ENCODE peak calls at places on chromosome 10, in ten cellular contexts. L is GM23248, T is IMR-90, H is mammary epithelial cell, S is A549, D is astrocyte, P is neuronal stem cell, R is PC-9, N is HCT116, K is OCI-LY7. A is an unnamed sample.

GRCh38 chr10:86979977-86980448 is 11.7 kb downstream of the ADIRF start:
- DNase-seq in L (peak), T (no peak), H (no peak), S (no peak), D (no peak), P (no peak), R (no peak), N (no peak), K (no peak), A (no peak)

GRCh38 chr10:32077896-32078295 is 21.7 kb upstream of the KIF5B start:
- DNase-seq in L (peak), T (peak), H (peak), S (no peak), D (peak), P (no peak), R (peak), N (no peak), K (no peak), A (no peak)

GRCh38 chr10:13707156-13707881 is 120.6 kb downstream of the PRPF18 start:
- DNase-seq in L (peak), T (peak), H (peak), S (peak), D (peak), P (peak), R (peak), N (no peak), K (no peak), A (no peak)

GRCh38 chr10:133399123-133399601 is 5.2 kb downstream of the MTG1 start:
- DNase-seq in L (no peak), T (no peak), H (no peak), S (no peak), D (no peak), P (no peak), R (no peak), N (no peak), K (no peak), A (no peak)

GRCh38 chr10:29840516-29841276 is 205.9 kb upstream of the SVIL start:
- DNase-seq in L (no peak), T (no peak), H (peak), S (no peak), D (no peak), P (no peak), R (no peak), N (no peak), K (no peak), A (no peak)

GRCh38 chr10:100828744-100829102 is 83.3 kb downstream of the PAX2 start:
- DNase-seq in L (peak), T (no peak), H (no peak), S (peak), D (no peak), P (no peak), R (no peak), N (no peak), K (peak), A (no peak)

GRCh38 chr10:36880898-36881297 is 244.5 kb upstream of the ANKRD30A start:
- DNase-seq in L (peak), T (peak), H (peak), S (peak), D (no peak), P (no peak), R (no peak), N (no peak), K (peak), A (no peak)

GRCh38 chr10:88330174-88330573 is 252.9 kb downstream of the RNLS start:
- DNase-seq in L (no peak), T (no peak), H (no peak), S (no peak), D (no peak), P (no peak), R (no peak), N (no peak), K (no peak), A (no peak)

GRCh38 chr10:77497748-77498147 is 139.9 kb downstream of the KCNMA1 start:
- DNase-seq in L (no peak), T (no peak), H (no peak), S (no peak), D (no peak), P (no peak), R (no peak), N (no peak), K (no peak), A (no peak)

GRCh38 chr10:1654811-1655356 is 82.4 kb downstream of the ADARB2 start:
- DNase-seq in L (no peak), T (no peak), H (no peak), S (no peak), D (no peak), P (no peak), R (no peak), N (no peak), K (no peak), A (no peak)

GRCh38 chr10:121926669-121927360 is 1.0 kb downstream of the ATE1 start:
- DNase-seq in L (peak), T (no peak), H (no peak), S (peak), D (peak), P (peak), R (no peak), N (no peak), K (peak), A (no peak)

GRCh38 chr10:110212119-110213006 is 5.0 kb downstream of the MXI1 start:
- DNase-seq in L (peak), T (no peak), H (no peak), S (no peak), D (no peak), P (no peak), R (no peak), N (no peak), K (peak), A (no peak)

GRCh38 chr10:96858706-96859050 is 26.6 kb downstream of the LCOR start:
- DNase-seq in L (no peak), T (no peak), H (no peak), S (no peak), D (no peak), P (no peak), R (no peak), N (no peak), K (no peak), A (no peak)

GRCh38 chr10:101040061-101040460 is 9.0 kb downstream of the SFXN3 start:
- DNase-seq in L (no peak), T (no peak), H (peak), S (no peak), D (no peak), P (no peak), R (no peak), N (no peak), K (no peak), A (no peak)

GRCh38 chr10:90020506-90020905 is 319.1 kb downstream of the KIF20B start:
- DNase-seq in L (no peak), T (no peak), H (no peak), S (no peak), D (no peak), P (no peak), R (no peak), N (no peak), K (no peak), A (no peak)

GRCh38 chr10:73653701-73654100 is 2.1 kb downstream of the SYNPO2L start:
- DNase-seq in L (no peak), T (peak), H (no peak), S (peak), D (no peak), P (no peak), R (peak), N (no peak), K (peak), A (no peak)

GRCh38 chr10:130439796-130440195 is 303.6 kb downstream of the GLRX3 start:
- DNase-seq in L (no peak), T (no peak), H (no peak), S (no peak), D (no peak), P (no peak), R (no peak), N (no peak), K (no peak), A (no peak)

GRCh38 chr10:91779011-91779605 is 19.1 kb upstream of the TNKS2 start:
- DNase-seq in L (peak), T (no peak), H (no peak), S (no peak), D (peak), P (no peak), R (peak), N (no peak), K (no peak), A (no peak)

GRCh38 chr10:1210667-1211066 is 154.5 kb downstream of the WDR37 start:
- DNase-seq in L (no peak), T (no peak), H (no peak), S (no peak), D (no peak), P (no peak), R (no peak), N (no peak), K (no peak), A (no peak)

GRCh38 chr10:63537511-63537910 is 16.3 kb downstream of the REEP3 start:
- DNase-seq in L (no peak), T (no peak), H (no peak), S (no peak), D (no peak), P (no peak), R (no peak), N (no peak), K (no peak), A (no peak)

GRCh38 chr10:132355297-132355696 is 23.3 kb downstream of the LRRC27 start:
- DNase-seq in L (no peak), T (no peak), H (no peak), S (no peak), D (no peak), P (no peak), R (no peak), N (no peak), K (no peak), A (no peak)

GRCh38 chr10:122113161-122113944 is 124.4 kb downstream of the TACC2 start:
- DNase-seq in L (peak), T (peak), H (peak), S (peak), D (peak), P (peak), R (peak), N (peak), K (no peak), A (no peak)

GRCh38 chr10:113480081-113480360 is 72.8 kb upstream of the HABP2 start:
- DNase-seq in L (no peak), T (no peak), H (no peak), S (no peak), D (no peak), P (no peak), R (no peak), N (no peak), K (no peak), A (no peak)

GRCh38 chr10:97174276-97174775 is 11.4 kb downstream of the SLIT1 start:
- DNase-seq in L (no peak), T (no peak), H (no peak), S (no peak), D (no peak), P (no peak), R (no peak), N (no peak), K (no peak), A (no peak)

GRCh38 chr10:3987142-3987974 is 202.3 kb upstream of the KLF6 start:
- DNase-seq in L (peak), T (peak), H (no peak), S (no peak), D (peak), P (no peak), R (no peak), N (no peak), K (no peak), A (no peak)

GRCh38 chr10:71431945-71432905 is 35.5 kb downstream of the CDH23 start:
- DNase-seq in L (no peak), T (no peak), H (no peak), S (peak), D (no peak), P (no peak), R (no peak), N (no peak), K (no peak), A (no peak)

GRCh38 chr10:111835562-111835961 is 348.0 kb downstream of the GPAM start:
- DNase-seq in L (peak), T (no peak), H (no peak), S (no peak), D (peak), P (no peak), R (no peak), N (no peak), K (no peak), A (no peak)

GRCh38 chr10:15245530-15245929 is 77.0 kb upstream of the NMT2 start:
- DNase-seq in L (no peak), T (no peak), H (no peak), S (no peak), D (no peak), P (no peak), R (no peak), N (peak), K (peak), A (no peak)

GRCh38 chr10:4267084-4267774 is 482.2 kb upstream of the KLF6 start:
- DNase-seq in L (no peak), T (peak), H (no peak), S (no peak), D (no peak), P (no peak), R (no peak), N (peak), K (no peak), A (no peak)

DNA sequence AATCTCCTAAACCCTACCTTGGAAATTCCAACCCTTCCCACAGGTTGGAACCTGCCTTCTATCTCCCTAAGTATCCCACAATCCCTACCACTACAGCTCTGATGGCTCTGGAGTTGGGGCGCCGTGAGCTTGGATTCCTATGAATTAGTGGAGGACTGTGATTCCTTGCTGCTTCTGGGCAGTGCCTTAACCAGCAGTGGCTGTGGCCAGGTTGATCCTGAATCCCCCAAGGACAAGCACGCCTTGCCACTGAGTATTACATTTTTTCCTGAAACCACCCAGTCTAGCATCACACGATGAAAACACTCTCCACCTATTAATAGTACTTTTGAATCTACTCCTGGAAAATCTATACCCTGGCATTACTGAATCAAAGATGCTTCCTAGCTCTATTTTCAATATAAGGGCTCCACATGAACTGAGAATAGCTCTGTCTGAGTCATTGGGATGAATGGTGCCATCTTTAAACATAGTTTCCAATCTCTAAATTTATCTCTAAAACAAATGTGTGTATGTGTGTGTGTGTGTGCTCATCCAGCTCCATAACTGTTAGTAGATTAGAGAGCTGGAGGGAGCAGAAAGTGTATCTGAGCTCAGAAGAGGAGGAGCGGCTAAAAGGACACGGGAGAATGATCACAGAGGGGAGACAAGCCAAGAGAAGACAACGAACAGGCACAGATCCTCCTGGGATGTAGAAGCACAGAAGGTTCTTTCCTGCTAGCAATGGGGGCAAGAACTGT is 11.9 kb upstream of the INPP5F start:
- DNase-seq in L (no peak), T (peak), H (no peak), S (no peak), D (no peak), P (no peak), R (no peak), N (no peak), K (no peak), A (no peak)
- H3K4me3 ChIP-seq in L (no peak), T (no peak), H (no peak), S (no peak), D (no peak), P (no peak), R (no peak), N (no peak), K (no peak), A (no peak)

DNA sequence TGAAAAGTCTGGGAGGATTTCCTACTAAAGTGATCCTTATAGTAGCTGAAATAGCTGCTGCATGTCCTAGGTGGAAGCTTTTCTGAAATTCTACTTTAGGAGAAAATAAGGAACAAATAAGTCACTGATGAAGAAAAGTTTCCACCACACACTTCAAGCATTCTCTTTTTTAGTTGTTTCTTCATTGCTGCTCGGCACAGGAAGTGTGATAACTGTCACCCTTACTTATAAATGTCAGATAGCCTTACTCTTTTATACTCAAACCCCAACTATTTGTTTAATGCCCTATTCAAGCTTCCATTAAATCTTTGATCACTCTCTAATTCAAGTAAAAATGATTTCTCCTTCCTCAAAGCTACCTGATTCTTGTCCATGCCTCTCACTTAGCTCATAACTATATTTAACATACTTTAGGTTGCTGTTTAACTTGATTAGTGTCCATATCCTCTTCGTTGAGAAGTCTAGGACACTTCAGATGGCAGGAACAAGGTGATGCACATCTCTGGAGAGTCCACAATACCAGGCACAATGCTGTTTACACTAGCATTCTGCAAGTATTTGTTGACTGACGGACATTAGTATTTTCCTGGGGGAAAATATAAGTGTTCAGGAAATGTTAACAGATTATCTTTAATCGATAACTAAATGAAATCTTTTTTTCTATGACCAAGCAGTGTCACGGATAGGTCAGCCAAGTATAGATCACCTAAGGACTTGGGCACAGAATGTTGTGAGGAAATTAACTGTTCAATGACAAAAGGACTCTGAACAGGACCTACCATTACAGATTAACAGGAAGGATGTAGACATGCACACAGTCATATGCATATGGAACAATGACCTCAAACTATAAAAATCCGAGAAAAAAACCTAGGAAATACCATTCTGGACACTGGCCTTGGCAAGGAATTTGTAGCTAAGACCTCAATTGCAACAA is 67.4 kb downstream of the ZNF438 start:
- DNase-seq in L (no peak), T (no peak), H (no peak), S (no peak), D (no peak), P (no peak), R (no peak), N (no peak), K (no peak), A (no peak)
- H3K4me2 ChIP-seq in L (no peak), T (no peak), H (no peak), S (no peak), D (no peak), P (no peak), R (no peak), N (no peak), K (no peak), A (no peak)

GRCh38 chr10:93071674-93072224 is 1.9 kb upstream of the CYP26A1 start:
- DNase-seq in L (peak), T (no peak), H (no peak), S (no peak), D (no peak), P (no peak), R (peak), N (no peak), K (no peak), A (no peak)

GRCh38 chr10:93074137-93074596 is 474 bp downstream of the CYP26A1 start:
- DNase-seq in L (peak), T (no peak), H (no peak), S (peak), D (no peak), P (no peak), R (no peak), N (no peak), K (no peak), A (no peak)

GRCh38 chr10:93073539-93074136 is at the start of gene CYP26A1:
- DNase-seq in L (peak), T (no peak), H (peak), S (peak), D (no peak), P (no peak), R (no peak), N (no peak), K (no peak), A (no peak)

GRCh38 chr10:93072225-93072712 is 1.4 kb upstream of the CYP26A1 start:
- DNase-seq in L (peak), T (no peak), H (no peak), S (no peak), D (no peak), P (no peak), R (no peak), N (no peak), K (no peak), A (no peak)

DNA sequence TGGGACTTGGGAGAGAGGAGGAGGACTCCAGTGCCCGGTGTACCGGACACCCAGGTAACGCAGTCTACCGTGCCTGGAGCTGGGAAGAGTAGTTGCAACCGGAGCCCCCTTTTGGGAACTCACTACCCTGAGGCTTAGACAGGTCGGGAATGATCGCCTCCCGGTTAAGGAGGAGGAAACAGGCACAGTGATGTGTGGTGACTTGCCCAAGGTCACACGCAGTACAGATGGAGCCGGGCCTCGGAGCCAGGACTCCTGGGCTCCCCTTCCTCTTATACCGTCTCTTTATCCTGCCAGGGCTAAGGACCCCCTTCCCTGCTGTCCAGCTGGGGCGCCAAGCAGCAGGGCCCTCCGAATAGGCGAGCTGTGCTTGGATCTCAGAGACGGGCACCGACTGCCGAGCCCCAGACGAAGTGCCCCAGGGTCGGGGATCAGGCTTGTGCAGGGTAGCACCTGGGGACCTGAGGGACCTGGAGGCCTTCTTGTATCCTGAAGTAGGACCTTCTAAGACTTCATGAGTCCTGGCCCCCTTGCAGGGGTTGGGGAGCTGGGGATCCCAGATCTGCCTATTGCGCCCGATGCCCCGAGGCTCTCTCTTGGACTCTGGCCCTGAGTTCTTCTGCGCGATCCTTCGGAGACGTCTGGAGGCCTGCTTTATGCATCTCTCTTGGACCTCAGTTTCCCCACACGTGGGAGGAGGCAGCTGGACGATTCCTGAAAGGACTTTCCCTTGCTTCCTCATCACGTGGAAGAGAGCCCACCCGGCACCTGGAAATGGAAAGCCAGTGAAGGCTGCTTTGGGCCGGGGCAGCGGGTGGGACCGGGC is 767 bp upstream of the CYP26A1 start:
- DNase-seq in L (peak), T (no peak), H (no peak), S (no peak), D (no peak), P (no peak), R (no peak), N (no peak), K (no peak), A (no peak)
- H3K4me3 ChIP-seq in L (peak), T (no peak), H (no peak), S (peak), D (no peak), P (peak), R (peak), N (peak), K (no peak), A (no peak)

DNA sequence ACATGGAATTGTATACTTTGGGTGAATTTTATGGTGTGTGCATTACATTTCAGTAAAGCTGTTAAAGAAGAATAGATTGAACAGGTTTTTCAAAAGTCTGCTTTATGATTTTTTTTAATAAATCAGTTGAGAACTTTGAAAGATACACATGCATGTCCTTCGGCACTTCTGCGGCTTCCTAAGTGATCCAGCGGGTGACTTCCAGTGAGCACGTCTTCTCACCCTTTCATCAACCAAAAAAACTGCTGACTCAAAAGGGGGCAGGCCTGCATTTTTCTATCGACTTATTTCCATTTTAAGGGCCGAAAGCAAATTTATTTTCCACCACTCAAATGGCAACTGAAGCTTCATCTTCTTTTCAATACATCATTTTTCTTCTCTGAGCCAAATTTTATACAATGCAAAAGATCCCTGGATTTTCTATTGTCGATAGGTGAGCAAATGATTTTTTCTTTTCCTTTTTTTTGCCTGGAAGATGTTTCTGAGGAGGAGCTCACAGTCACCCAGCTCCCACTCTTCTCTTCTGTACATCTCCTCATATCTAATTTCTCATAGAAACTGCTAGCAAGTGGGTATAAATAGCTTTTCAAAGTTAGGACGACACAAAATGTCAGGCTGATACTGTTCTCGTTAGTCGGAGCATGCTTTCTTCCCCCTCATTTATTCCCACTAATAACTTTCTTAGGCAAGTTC is 10.2 kb downstream of the CHST15 start:
- DNase-seq in L (no peak), T (no peak), H (no peak), S (no peak), D (no peak), P (no peak), R (no peak), N (no peak), K (no peak), A (no peak)
- H3K4me2 ChIP-seq in L (no peak), T (no peak), H (no peak), S (no peak), D (no peak), P (no peak), R (no peak), N (no peak), K (no peak), A (no peak)